ENCODE peak calls at places on chromosomes 1 and 21, in four cellular contexts. One of them, this sample, is unnamed.

GRCh38 chr1:228096416-228097332 is 6.5 kb downstream of the C1orf35 start:
- DNase-seq in AG08395: no peak
- DNase-seq in stimulated activated CD8-positive, alpha-beta memory T cell treated with anti-CD3 and anti-CD28 coated beads, Interleukin-12 subunit alpha, Interleukin-12 subunit beta, amount 100 ng/mL, for 1 hour: no peak
- DNase-seq in AG09319: no peak
- DNase-seq in this sample: no peak

GRCh38 chr1:184387871-184388670 is 1.2 kb downstream of the C1orf21 start:
- DNase-seq in stimulated activated CD8-positive, alpha-beta memory T cell treated with anti-CD3 and anti-CD28 coated beads, Interleukin-12 subunit alpha, Interleukin-12 subunit beta, amount 100 ng/mL, for 1 hour: no peak
- DNase-seq in AG09319: peak; percentile 48
- DNase-seq in AG08395: peak; percentile 79
- DNase-seq in this sample: peak; percentile 75

GRCh38 chr21:42461881-42462877 is 33.8 kb downstream of the RSPH1 start:
- DNase-seq in AG08395: no peak
- DNase-seq in AG09319: no peak
- DNase-seq in stimulated activated CD8-positive, alpha-beta memory T cell treated with anti-CD3 and anti-CD28 coated beads, Interleukin-12 subunit alpha, Interleukin-12 subunit beta, amount 100 ng/mL, for 1 hour: no peak
- DNase-seq in this sample: no peak

GRCh38 chr1:212221801-212222200 is 63.4 kb upstream of the PPP2R5A start:
- DNase-seq in AG09319: no peak
- DNase-seq in stimulated activated CD8-positive, alpha-beta memory T cell treated with anti-CD3 and anti-CD28 coated beads, Interleukin-12 subunit alpha, Interleukin-12 subunit beta, amount 100 ng/mL, for 1 hour: no peak
- DNase-seq in AG08395: no peak
- DNase-seq in this sample: no peak

GRCh38 chr1:6367381-6368007 is 26.1 kb downstream of the ACOT7 start:
- DNase-seq in AG09319: no peak
- DNase-seq in stimulated activated CD8-positive, alpha-beta memory T cell treated with anti-CD3 and anti-CD28 coated beads, Interleukin-12 subunit alpha, Interleukin-12 subunit beta, amount 100 ng/mL, for 1 hour: no peak
- DNase-seq in AG08395: no peak
- DNase-seq in this sample: no peak

GRCh38 chr21:34974162-34974981 is 74.7 kb downstream of the RUNX1 start:
- DNase-seq in AG09319: no peak
- DNase-seq in AG08395: no peak
- DNase-seq in stimulated activated CD8-positive, alpha-beta memory T cell treated with anti-CD3 and anti-CD28 coated beads, Interleukin-12 subunit alpha, Interleukin-12 subunit beta, amount 100 ng/mL, for 1 hour: no peak
- DNase-seq in this sample: no peak

GRCh38 chr1:109927908-109928307 is 17.3 kb downstream of the CSF1 start:
- DNase-seq in AG08395: no peak
- DNase-seq in stimulated activated CD8-positive, alpha-beta memory T cell treated with anti-CD3 and anti-CD28 coated beads, Interleukin-12 subunit alpha, Interleukin-12 subunit beta, amount 100 ng/mL, for 1 hour: no peak
- DNase-seq in AG09319: no peak
- DNase-seq in this sample: no peak

GRCh38 chr1:193211539-193211938 is 25.1 kb upstream of the B3GALT2 start:
- DNase-seq in AG09319: peak; percentile 25
- DNase-seq in AG08395: peak; percentile 51
- DNase-seq in stimulated activated CD8-positive, alpha-beta memory T cell treated with anti-CD3 and anti-CD28 coated beads, Interleukin-12 subunit alpha, Interleukin-12 subunit beta, amount 100 ng/mL, for 1 hour: no peak
- DNase-seq in this sample: peak; percentile 48

GRCh38 chr1:197696372-197696771 is 78.9 kb downstream of the DENND1B start:
- DNase-seq in stimulated activated CD8-positive, alpha-beta memory T cell treated with anti-CD3 and anti-CD28 coated beads, Interleukin-12 subunit alpha, Interleukin-12 subunit beta, amount 100 ng/mL, for 1 hour: no peak
- DNase-seq in AG09319: no peak
- DNase-seq in AG08395: no peak
- DNase-seq in this sample: no peak

GRCh38 chr1:22387888-22388564 is 63.6 kb upstream of the ZBTB40 start:
- DNase-seq in AG08395: peak; percentile 46
- DNase-seq in stimulated activated CD8-positive, alpha-beta memory T cell treated with anti-CD3 and anti-CD28 coated beads, Interleukin-12 subunit alpha, Interleukin-12 subunit beta, amount 100 ng/mL, for 1 hour: no peak
- DNase-seq in AG09319: no peak
- DNase-seq in this sample: peak; percentile 48

GRCh38 chr1:228753236-228753741 is 18.0 kb downstream of the RHOU start:
- DNase-seq in stimulated activated CD8-positive, alpha-beta memory T cell treated with anti-CD3 and anti-CD28 coated beads, Interleukin-12 subunit alpha, Interleukin-12 subunit beta, amount 100 ng/mL, for 1 hour: no peak
- DNase-seq in AG08395: no peak
- DNase-seq in AG09319: no peak
- DNase-seq in this sample: no peak

GRCh38 chr1:154808909-154809262 is 61.2 kb downstream of the KCNN3 start:
- DNase-seq in AG09319: no peak
- DNase-seq in AG08395: no peak
- DNase-seq in stimulated activated CD8-positive, alpha-beta memory T cell treated with anti-CD3 and anti-CD28 coated beads, Interleukin-12 subunit alpha, Interleukin-12 subunit beta, amount 100 ng/mL, for 1 hour: no peak
- DNase-seq in this sample: no peak

GRCh38 chr1:26122988-26123973 is 11.7 kb downstream of the PDIK1L start:
- DNase-seq in AG08395: peak; percentile 52
- DNase-seq in stimulated activated CD8-positive, alpha-beta memory T cell treated with anti-CD3 and anti-CD28 coated beads, Interleukin-12 subunit alpha, Interleukin-12 subunit beta, amount 100 ng/mL, for 1 hour: no peak
- DNase-seq in AG09319: no peak
- DNase-seq in this sample: peak; percentile 59

GRCh38 chr1:21914880-21915640 is 22.1 kb downstream of the HSPG2 start:
- DNase-seq in stimulated activated CD8-positive, alpha-beta memory T cell treated with anti-CD3 and anti-CD28 coated beads, Interleukin-12 subunit alpha, Interleukin-12 subunit beta, amount 100 ng/mL, for 1 hour: no peak
- DNase-seq in AG09319: no peak
- DNase-seq in AG08395: peak; percentile 30
- DNase-seq in this sample: peak; percentile 43

GRCh38 chr1:184745929-184746583 is 8.6 kb downstream of the EDEM3 start:
- DNase-seq in stimulated activated CD8-positive, alpha-beta memory T cell treated with anti-CD3 and anti-CD28 coated beads, Interleukin-12 subunit alpha, Interleukin-12 subunit beta, amount 100 ng/mL, for 1 hour: no peak
- DNase-seq in AG08395: no peak
- DNase-seq in AG09319: no peak
- DNase-seq in this sample: no peak

GRCh38 chr1:83860506-83861221 is 138.3 kb downstream of the TTLL7 start:
- DNase-seq in AG09319: no peak
- DNase-seq in AG08395: no peak
- DNase-seq in stimulated activated CD8-positive, alpha-beta memory T cell treated with anti-CD3 and anti-CD28 coated beads, Interleukin-12 subunit alpha, Interleukin-12 subunit beta, amount 100 ng/mL, for 1 hour: peak; percentile 50
- DNase-seq in this sample: peak; percentile 11

GRCh38 chr1:198903203-198903602 is 264.4 kb downstream of the PTPRC start:
- DNase-seq in stimulated activated CD8-positive, alpha-beta memory T cell treated with anti-CD3 and anti-CD28 coated beads, Interleukin-12 subunit alpha, Interleukin-12 subunit beta, amount 100 ng/mL, for 1 hour: no peak
- DNase-seq in AG09319: no peak
- DNase-seq in AG08395: no peak
- DNase-seq in this sample: peak; percentile 7

GRCh38 chr1:9718006-9718680 is 66.6 kb downstream of the PIK3CD start:
- DNase-seq in stimulated activated CD8-positive, alpha-beta memory T cell treated with anti-CD3 and anti-CD28 coated beads, Interleukin-12 subunit alpha, Interleukin-12 subunit beta, amount 100 ng/mL, for 1 hour: no peak
- DNase-seq in AG08395: no peak
- DNase-seq in AG09319: no peak
- DNase-seq in this sample: no peak

GRCh38 chr1:181161170-181161870 is 72.8 kb downstream of the IER5 start:
- DNase-seq in stimulated activated CD8-positive, alpha-beta memory T cell treated with anti-CD3 and anti-CD28 coated beads, Interleukin-12 subunit alpha, Interleukin-12 subunit beta, amount 100 ng/mL, for 1 hour: no peak
- DNase-seq in AG08395: no peak
- DNase-seq in AG09319: no peak
- DNase-seq in this sample: no peak

GRCh38 chr1:86848654-86849053 is 65.3 kb downstream of the SELENOF start:
- DNase-seq in stimulated activated CD8-positive, alpha-beta memory T cell treated with anti-CD3 and anti-CD28 coated beads, Interleukin-12 subunit alpha, Interleukin-12 subunit beta, amount 100 ng/mL, for 1 hour: no peak
- DNase-seq in AG09319: no peak
- DNase-seq in AG08395: no peak
- DNase-seq in this sample: no peak

GRCh38 chr1:193183019-193183643 is 3.3 kb downstream of the B3GALT2 start:
- DNase-seq in AG09319: no peak
- DNase-seq in AG08395: peak; percentile 13
- DNase-seq in stimulated activated CD8-positive, alpha-beta memory T cell treated with anti-CD3 and anti-CD28 coated beads, Interleukin-12 subunit alpha, Interleukin-12 subunit beta, amount 100 ng/mL, for 1 hour: no peak
- DNase-seq in this sample: peak; percentile 13

GRCh38 chr1:175471039-175471800 is 272.2 kb downstream of the TNR start:
- DNase-seq in stimulated activated CD8-positive, alpha-beta memory T cell treated with anti-CD3 and anti-CD28 coated beads, Interleukin-12 subunit alpha, Interleukin-12 subunit beta, amount 100 ng/mL, for 1 hour: no peak
- DNase-seq in AG08395: peak; percentile 34
- DNase-seq in AG09319: no peak
- DNase-seq in this sample: peak; percentile 14

GRCh38 chr1:36367067-36367466 is 18.7 kb downstream of the STK40 start:
- DNase-seq in stimulated activated CD8-positive, alpha-beta memory T cell treated with anti-CD3 and anti-CD28 coated beads, Interleukin-12 subunit alpha, Interleukin-12 subunit beta, amount 100 ng/mL, for 1 hour: no peak
- DNase-seq in AG09319: no peak
- DNase-seq in AG08395: no peak
- DNase-seq in this sample: no peak

GRCh38 chr1:112911506-112911905 is 44.5 kb downstream of the SLC16A1 start:
- DNase-seq in AG09319: no peak
- DNase-seq in AG08395: no peak
- DNase-seq in stimulated activated CD8-positive, alpha-beta memory T cell treated with anti-CD3 and anti-CD28 coated beads, Interleukin-12 subunit alpha, Interleukin-12 subunit beta, amount 100 ng/mL, for 1 hour: no peak
- DNase-seq in this sample: no peak

GRCh38 chr21:31557956-31558838 is 101.3 kb upstream of the SOD1 start:
- DNase-seq in AG08395: no peak
- DNase-seq in AG09319: no peak
- DNase-seq in stimulated activated CD8-positive, alpha-beta memory T cell treated with anti-CD3 and anti-CD28 coated beads, Interleukin-12 subunit alpha, Interleukin-12 subunit beta, amount 100 ng/mL, for 1 hour: no peak
- DNase-seq in this sample: no peak

GRCh38 chr21:37241426-37241825 is 25.7 kb downstream of the VPS26C start:
- DNase-seq in stimulated activated CD8-positive, alpha-beta memory T cell treated with anti-CD3 and anti-CD28 coated beads, Interleukin-12 subunit alpha, Interleukin-12 subunit beta, amount 100 ng/mL, for 1 hour: no peak
- DNase-seq in AG09319: no peak
- DNase-seq in AG08395: no peak
- DNase-seq in this sample: no peak

GRCh38 chr1:7540816-7541215 is 230.3 kb upstream of the VAMP3 start:
- DNase-seq in AG09319: no peak
- DNase-seq in stimulated activated CD8-positive, alpha-beta memory T cell treated with anti-CD3 and anti-CD28 coated beads, Interleukin-12 subunit alpha, Interleukin-12 subunit beta, amount 100 ng/mL, for 1 hour: no peak
- DNase-seq in AG08395: no peak
- DNase-seq in this sample: no peak

GRCh38 chr1:203000217-203000944 is 6.8 kb upstream of the TMEM183A start:
- DNase-seq in AG09319: no peak
- DNase-seq in stimulated activated CD8-positive, alpha-beta memory T cell treated with anti-CD3 and anti-CD28 coated beads, Interleukin-12 subunit alpha, Interleukin-12 subunit beta, amount 100 ng/mL, for 1 hour: no peak
- DNase-seq in AG08395: no peak
- DNase-seq in this sample: no peak

GRCh38 chr1:2356401-2356800 is 35.0 kb downstream of the MORN1 start:
- DNase-seq in stimulated activated CD8-positive, alpha-beta memory T cell treated with anti-CD3 and anti-CD28 coated beads, Interleukin-12 subunit alpha, Interleukin-12 subunit beta, amount 100 ng/mL, for 1 hour: no peak
- DNase-seq in AG08395: no peak
- DNase-seq in AG09319: no peak
- DNase-seq in this sample: no peak

GRCh38 chr1:216020743-216021345 is 402.4 kb downstream of the USH2A start:
- DNase-seq in AG08395: no peak
- DNase-seq in stimulated activated CD8-positive, alpha-beta memory T cell treated with anti-CD3 and anti-CD28 coated beads, Interleukin-12 subunit alpha, Interleukin-12 subunit beta, amount 100 ng/mL, for 1 hour: no peak
- DNase-seq in AG09319: no peak
- DNase-seq in this sample: no peak

GRCh38 chr1:212951058-212951923 is 950 bp downstream of the VASH2 start:
- DNase-seq in AG08395: no peak
- DNase-seq in AG09319: no peak
- DNase-seq in stimulated activated CD8-positive, alpha-beta memory T cell treated with anti-CD3 and anti-CD28 coated beads, Interleukin-12 subunit alpha, Interleukin-12 subunit beta, amount 100 ng/mL, for 1 hour: no peak
- DNase-seq in this sample: peak; percentile 31

GRCh38 chr1:55937840-55938375 is 641.5 kb downstream of the PLPP3 start:
- DNase-seq in stimulated activated CD8-positive, alpha-beta memory T cell treated with anti-CD3 and anti-CD28 coated beads, Interleukin-12 subunit alpha, Interleukin-12 subunit beta, amount 100 ng/mL, for 1 hour: no peak
- DNase-seq in AG09319: no peak
- DNase-seq in AG08395: no peak
- DNase-seq in this sample: no peak

GRCh38 chr1:230986976-230987375 is 8.1 kb downstream of the ARV1 start:
- DNase-seq in stimulated activated CD8-positive, alpha-beta memory T cell treated with anti-CD3 and anti-CD28 coated beads, Interleukin-12 subunit alpha, Interleukin-12 subunit beta, amount 100 ng/mL, for 1 hour: no peak
- DNase-seq in AG08395: peak; percentile 81
- DNase-seq in AG09319: no peak
- DNase-seq in this sample: no peak

GRCh38 chr1:26984291-26984690 is 9.2 kb upstream of the TRNP1 start:
- DNase-seq in AG08395: no peak
- DNase-seq in AG09319: no peak
- DNase-seq in stimulated activated CD8-positive, alpha-beta memory T cell treated with anti-CD3 and anti-CD28 coated beads, Interleukin-12 subunit alpha, Interleukin-12 subunit beta, amount 100 ng/mL, for 1 hour: no peak
- DNase-seq in this sample: no peak

GRCh38 chr1:144101397-144102050 is 129.7 kb upstream of the FAM72C start:
- DNase-seq in AG09319: no peak
- DNase-seq in stimulated activated CD8-positive, alpha-beta memory T cell treated with anti-CD3 and anti-CD28 coated beads, Interleukin-12 subunit alpha, Interleukin-12 subunit beta, amount 100 ng/mL, for 1 hour: no peak
- DNase-seq in AG08395: peak; percentile 1
- DNase-seq in this sample: no peak

GRCh38 chr1:12617901-12618660 is at the start of gene DHRS3:
- DNase-seq in stimulated activated CD8-positive, alpha-beta memory T cell treated with anti-CD3 and anti-CD28 coated beads, Interleukin-12 subunit alpha, Interleukin-12 subunit beta, amount 100 ng/mL, for 1 hour: no peak
- DNase-seq in AG09319: peak; percentile 73
- DNase-seq in AG08395: peak; percentile 75
- DNase-seq in this sample: peak; percentile 82